ENCODE peak calls at places on chromosomes 7 and 10, in five cellular contexts. O is brain microvascular endothelial cell, H is ovary, N is lower lobe of right lung, L is HepG2. R is an unnamed sample.
A peak's percentile ranks its signal among the peaks of the same experiment; 100 is the strongest.

GRCh38 chr7:271266-272107 is 18.5 kb upstream of the FOXL3 start:
- DNase-seq in L (no peak), N (peak; percentile 4), H (no peak), O (no peak), R (no peak)

GRCh38 chr7:1939434-1940401 is 269.6 kb downstream of the ELFN1 start:
- DNase-seq in L (no peak), O (no peak), H (no peak), N (peak; percentile 63), R (no peak)

GRCh38 chr10:2146079-2146478 is 408.8 kb upstream of the ADARB2 start:
- DNase-seq in N (no peak), L (no peak), O (no peak), H (no peak), R (no peak)

GRCh38 chr10:112307631-112308502 is 24.7 kb downstream of the TECTB start:
- DNase-seq in O (peak; percentile 9), N (peak; percentile 50), L (peak; percentile 61), H (no peak), R (no peak)

GRCh38 chr7:156783864-156784263 is 109.1 kb downstream of the LMBR1 start:
- DNase-seq in L (no peak), H (no peak), O (no peak), N (no peak), R (no peak)

GRCh38 chr10:120735773-120736371 is 115.3 kb upstream of the WDR11 start:
- DNase-seq in N (no peak), L (peak; percentile 5), O (no peak), H (no peak), R (no peak)

GRCh38 chr7:134992626-134993179 is 6.4 kb downstream of the AGBL3 start:
- DNase-seq in N (no peak), L (no peak), H (peak; percentile 30), O (peak; percentile 84), R (no peak)

GRCh38 chr10:21398549-21399345 is 126.7 kb downstream of the SKIDA1 start:
- DNase-seq in L (no peak), O (no peak), N (no peak), H (no peak), R (no peak)

GRCh38 chr7:155653773-155654172 is 9.3 kb downstream of the RBM33 start:
- DNase-seq in L (no peak), H (no peak), N (peak; percentile 71), O (no peak), R (no peak)

GRCh38 chr10:103062854-103063642 is 130.0 kb downstream of the NT5C2 start:
- DNase-seq in O (no peak), L (no peak), N (no peak), H (no peak), R (peak; percentile 61)

GRCh38 chr10:66627156-66627555 is 298.7 kb upstream of the LRRTM3 start:
- DNase-seq in N (no peak), L (peak; percentile 34), O (peak; percentile 34), H (no peak), R (no peak)

GRCh38 chr10:134205-134742 is 981 bp upstream of the ZMYND11 start:
- DNase-seq in N (no peak), O (no peak), H (no peak), L (no peak), R (no peak)

GRCh38 chr10:18261063-18261462 is 120.8 kb downstream of the CACNB2 start:
- DNase-seq in N (no peak), L (no peak), H (no peak), O (no peak), R (no peak)

GRCh38 chr7:116752305-116753074 is 80.5 kb downstream of the MET start:
- DNase-seq in L (no peak), O (no peak), H (no peak), N (no peak), R (no peak)

GRCh38 chr7:134866581-134866980 is 87.1 kb downstream of the CALD1 start:
- DNase-seq in H (no peak), O (no peak), L (no peak), N (no peak), R (no peak)

GRCh38 chr7:104890216-104890615 is 123.8 kb upstream of the KMT2E start:
- DNase-seq in N (no peak), O (no peak), L (no peak), H (no peak), R (no peak)

GRCh38 chr10:34655286-34656170 is 159.6 kb downstream of the PARD3 start:
- DNase-seq in N (no peak), H (peak; percentile 53), O (peak; percentile 82), L (peak; percentile 63), R (no peak)

GRCh38 chr10:30378607-30379006 is 29.5 kb upstream of the MTPAP start:
- DNase-seq in H (no peak), O (no peak), L (no peak), N (no peak), R (no peak)

GRCh38 chr10:122494833-122495232 is 33.5 kb downstream of the HTRA1 start:
- DNase-seq in H (peak; percentile 47), N (peak; percentile 41), L (no peak), O (peak; percentile 95), R (no peak)

GRCh38 chr10:72274213-72274729 is 547 bp downstream of the DDIT4 start:
- DNase-seq in L (no peak), O (no peak), N (peak; percentile 52), H (peak; percentile 63), R (no peak)

GRCh38 chr10:72273410-72274212 is at the start of gene DDIT4:
- DNase-seq in L (peak; percentile 93), H (peak; percentile 100), N (peak; percentile 100), O (peak; percentile 99), R (peak; percentile 100)

GRCh38 chr10:72275351-72276012 is 1.8 kb downstream of the DDIT4 start:
- DNase-seq in H (peak; percentile 56), O (no peak), L (no peak), N (no peak), R (no peak)

GRCh38 chr10:72276013-72276387 is 2.3 kb downstream of the DDIT4 start:
- DNase-seq in H (peak; percentile 63), O (no peak), N (peak; percentile 63), L (no peak), R (no peak)

DNA sequence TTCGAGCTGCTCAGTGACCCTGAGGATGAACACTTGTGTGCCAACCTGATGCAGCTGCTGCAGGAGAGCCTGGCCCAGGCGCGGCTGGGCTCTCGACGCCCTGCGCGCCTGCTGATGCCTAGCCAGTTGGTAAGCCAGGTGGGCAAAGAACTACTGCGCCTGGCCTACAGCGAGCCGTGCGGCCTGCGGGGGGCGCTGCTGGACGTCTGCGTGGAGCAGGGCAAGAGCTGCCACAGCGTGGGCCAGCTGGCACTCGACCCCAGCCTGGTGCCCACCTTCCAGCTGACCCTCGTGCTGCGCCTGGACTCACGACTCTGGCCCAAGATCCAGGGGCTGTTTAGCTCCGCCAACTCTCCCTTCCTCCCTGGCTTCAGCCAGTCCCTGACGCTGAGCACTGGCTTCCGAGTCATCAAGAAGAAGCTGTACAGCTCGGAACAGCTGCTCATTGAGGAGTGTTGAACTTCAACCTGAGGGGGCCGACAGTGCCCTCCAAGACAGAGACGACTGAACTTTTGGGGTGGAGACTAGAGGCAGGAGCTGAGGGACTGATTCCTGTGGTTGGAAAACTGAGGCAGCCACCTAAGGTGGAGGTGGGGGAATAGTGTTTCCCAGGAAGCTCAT is 1.1 kb downstream of the DDIT4 start:
- DNase-seq in L (no peak), H (peak; percentile 80), N (peak; percentile 83), O (no peak), R (peak; percentile 74)
- H3K27ac ChIP-seq in L (peak overlapping the region; percentile 76), H (peak overlapping the region; percentile 89), N (peak overlapping the region; percentile 97), O (peak overlapping the region; percentile 91), R (peak overlapping the region; percentile 100)

DNA sequence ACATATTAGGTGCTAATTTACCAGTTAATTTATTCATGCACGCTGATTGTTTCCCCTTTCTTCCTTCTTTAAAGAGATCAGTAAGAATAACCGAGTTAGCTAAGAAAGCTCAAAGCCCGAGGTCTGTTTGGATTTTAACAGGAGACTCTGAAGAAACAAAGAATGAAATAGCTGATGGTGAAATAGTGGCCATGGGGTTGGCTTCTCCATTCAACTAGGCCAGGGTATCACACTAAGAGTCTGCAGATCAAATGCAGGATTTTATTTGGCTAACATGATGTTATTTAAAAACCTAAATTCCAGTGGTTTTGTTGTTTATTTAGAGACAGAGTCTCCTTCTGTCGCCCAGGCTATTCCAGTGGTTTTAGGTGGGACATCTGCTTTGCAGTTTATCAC is 65.2 kb upstream of the SYPL1 start:
- DNase-seq in O (no peak), N (no peak), L (no peak), H (no peak), R (no peak)
- H3K27ac ChIP-seq in O (no peak overlapping the region), N (peak overlapping the region; percentile 37), L (no peak overlapping the region), H (no peak overlapping the region), R (no peak overlapping the region)

GRCh38 chr10:28674782-28675181 is 2.5 kb upstream of the BAMBI start:
- DNase-seq in H (no peak), N (no peak), L (no peak), O (no peak), R (no peak)

GRCh38 chr10:28678687-28679457 is 1.6 kb downstream of the BAMBI start:
- DNase-seq in H (no peak), N (no peak), O (no peak), L (peak; percentile 84), R (no peak)

GRCh38 chr10:28676968-28677888 is at the start of gene BAMBI:
- DNase-seq in N (peak; percentile 94), H (peak; percentile 94), L (peak; percentile 81), O (peak; percentile 79), R (peak; percentile 68)

GRCh38 chr10:28677889-28678686 is 767 bp downstream of the BAMBI start:
- DNase-seq in N (peak; percentile 68), L (no peak), O (no peak), H (peak; percentile 33), R (peak; percentile 12)

DNA sequence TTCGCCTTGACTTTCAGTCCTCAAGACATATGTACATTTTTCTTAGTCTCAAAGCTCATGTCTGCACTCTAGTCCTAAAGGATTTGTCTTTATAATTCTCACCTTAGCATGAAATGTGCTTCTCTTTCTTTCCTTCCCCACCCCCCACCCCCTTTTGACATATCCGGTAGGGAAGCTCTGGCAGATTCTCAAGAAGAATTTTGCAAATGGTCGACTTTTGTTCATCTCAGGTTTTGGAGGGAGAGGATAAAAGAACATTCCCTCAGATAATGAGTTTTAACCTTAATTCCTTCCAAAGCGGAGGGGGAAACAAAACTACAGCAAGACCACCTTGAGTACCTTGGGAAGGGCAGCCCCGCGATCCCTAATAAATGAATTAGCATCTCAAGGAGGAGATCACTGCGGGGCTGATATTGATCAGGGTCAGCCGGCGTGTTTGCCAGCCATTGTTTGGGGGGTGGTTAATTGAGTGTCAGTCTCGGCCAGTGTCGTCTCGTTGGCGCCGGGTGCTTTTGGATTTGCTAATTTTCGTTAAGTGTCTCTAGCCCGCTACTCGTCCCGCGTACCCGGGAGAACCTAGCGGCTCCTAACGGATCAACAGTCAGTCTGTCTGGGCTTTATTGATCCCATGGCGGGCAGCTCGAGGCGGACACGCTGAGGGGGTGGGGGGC is 889 bp upstream of the BAMBI start:
- DNase-seq in O (no peak), L (no peak), H (peak; percentile 55), N (no peak), R (no peak)
- H3K27ac ChIP-seq in O (no peak overlapping the region), L (no peak overlapping the region), H (no peak overlapping the region), N (no peak overlapping the region), R (peak overlapping the region; percentile 31)

GRCh38 chr7:114083714-114084113 is 164.9 kb upstream of the PPP1R3A start:
- DNase-seq in O (no peak), N (no peak), H (no peak), L (no peak), R (no peak)

GRCh38 chr7:114085592-114086490 is 167.0 kb upstream of the PPP1R3A start:
- DNase-seq in O (peak; percentile 81), H (peak; percentile 90), L (no peak), N (peak; percentile 82), R (peak; percentile 41)

GRCh38 chr7:114084381-114085312 is 165.8 kb upstream of the PPP1R3A start:
- DNase-seq in N (peak; percentile 60), L (no peak), O (no peak), H (peak; percentile 50), R (no peak)

GRCh38 chr7:114086491-114086905 is 167.7 kb upstream of the PPP1R3A start:
- DNase-seq in O (no peak), L (no peak), H (peak; percentile 30), N (peak; percentile 51), R (no peak)

GRCh38 chr7:114085313-114085591 is 166.4 kb upstream of the PPP1R3A start:
- DNase-seq in O (no peak), H (no peak), N (no peak), L (no peak), R (no peak)
- H3K27ac ChIP-seq in O (peak overlapping the region; percentile 18), H (peak overlapping the region; percentile 77), N (peak overlapping the region; percentile 81), L (no peak overlapping the region), R (peak overlapping the region; percentile 31)

R was measured in substantia nigra.